ENCODE peak calls at places on chromosomes 6 and 20, in four cellular contexts. C is BE2C, U is fibroblast of pulmonary artery, M is upper lobe of right lung. R is an unnamed sample.

GRCh38 chr6:129446272-129446851 is 263.6 kb downstream of the ARHGAP18 start:
- DNase-seq in C (no peak), U (no peak), M (no peak), R (no peak)

GRCh38 chr6:133467982-133468380 is 226.8 kb downstream of the EYA4 start:
- DNase-seq in C (no peak), U (peak), M (no peak), R (no peak)

GRCh38 chr6:33710296-33711121 is 991 bp downstream of the UQCC2 start:
- DNase-seq in C (no peak), U (no peak), M (peak), R (no peak)

GRCh38 chr6:73285674-73286283 is 22.8 kb upstream of the KHDC1 start:
- DNase-seq in C (no peak), U (peak), M (no peak), R (no peak)

GRCh38 chr6:149060985-149061760 is 256.3 kb upstream of the TAB2 start:
- DNase-seq in C (peak), U (peak), M (no peak), R (no peak)

GRCh38 chr6:36545767-36546663 is 1.3 kb downstream of the STK38 start:
- DNase-seq in C (no peak), U (peak), M (no peak), R (no peak)

GRCh38 chr6:149560736-149561135 is 5.4 kb upstream of the GINM1 start:
- DNase-seq in C (peak), U (peak), M (no peak), R (no peak)

GRCh38 chr6:161141173-161141572 is 132.7 kb downstream of the AGPAT4 start:
- DNase-seq in C (no peak), U (peak), M (no peak), R (no peak)

GRCh38 chr6:120077489-120077888 is 727.9 kb upstream of the MAN1A1 start:
- DNase-seq in C (peak), U (peak), M (no peak), R (no peak)

GRCh38 chr6:136669299-136669699 is 119.1 kb upstream of the MAP7 start:
- DNase-seq in C (no peak), U (peak), M (no peak), R (no peak)

GRCh38 chr6:84618046-84618752 is 146.2 kb downstream of the TBX18 start:
- DNase-seq in C (no peak), U (peak), M (no peak), R (no peak)

GRCh38 chr6:30902709-30903108 is 5.3 kb upstream of the GTF2H4 start:
- DNase-seq in C (no peak), U (no peak), M (no peak), R (no peak)

GRCh38 chr6:134077301-134077700 is 24.9 kb upstream of the SLC2A12 start:
- DNase-seq in C (no peak), U (peak), M (no peak), R (no peak)

GRCh38 chr6:3287308-3287707 is 28.6 kb downstream of the PSMG4 start:
- DNase-seq in C (no peak), U (no peak), M (no peak), R (no peak)

GRCh38 chr6:142569676-142570075 is 267.9 kb downstream of the ADGRG6 start:
- DNase-seq in C (no peak), U (peak), M (no peak), R (no peak)

GRCh38 chr6:137989696-137990095 is 117.5 kb downstream of the PERP start:
- DNase-seq in C (no peak), U (no peak), M (no peak), R (no peak)

GRCh38 chr20:59526242-59527225 is 77.8 kb upstream of the PHACTR3 start:
- DNase-seq in C (no peak), U (peak), M (no peak), R (no peak)

GRCh38 chr20:16608265-16608636 is 35.0 kb upstream of the KIF16B start:
- DNase-seq in C (no peak), U (peak), M (no peak), R (no peak)

GRCh38 chr6:193773-194310 is 98.4 kb upstream of the DUSP22 start:
- DNase-seq in C (no peak), U (no peak), M (no peak), R (no peak)

GRCh38 chr6:13538084-13538483 is 36.3 kb upstream of the SIRT5 start:
- DNase-seq in C (no peak), U (peak), M (no peak), R (no peak)

GRCh38 chr6:151349651-151350270 is 41.6 kb downstream of the ZBTB2 start:
- DNase-seq in C (no peak), U (no peak), M (no peak), R (no peak)

GRCh38 chr20:62246872-62247652 is 8.7 kb downstream of the OSBPL2 start:
- DNase-seq in C (no peak), U (no peak), M (no peak), R (no peak)

GRCh38 chr6:119360262-119360915 is 10.8 kb upstream of the MAN1A1 start:
- DNase-seq in C (no peak), U (no peak), M (no peak), R (no peak)

GRCh38 chr6:109527989-109528388 is 45.0 kb upstream of the ZBTB24 start:
- DNase-seq in C (no peak), U (peak), M (no peak), R (no peak)
- TF ChIP-seq CTCF in C (peak), U (peak), M (no peak), R (peak)

DNA sequence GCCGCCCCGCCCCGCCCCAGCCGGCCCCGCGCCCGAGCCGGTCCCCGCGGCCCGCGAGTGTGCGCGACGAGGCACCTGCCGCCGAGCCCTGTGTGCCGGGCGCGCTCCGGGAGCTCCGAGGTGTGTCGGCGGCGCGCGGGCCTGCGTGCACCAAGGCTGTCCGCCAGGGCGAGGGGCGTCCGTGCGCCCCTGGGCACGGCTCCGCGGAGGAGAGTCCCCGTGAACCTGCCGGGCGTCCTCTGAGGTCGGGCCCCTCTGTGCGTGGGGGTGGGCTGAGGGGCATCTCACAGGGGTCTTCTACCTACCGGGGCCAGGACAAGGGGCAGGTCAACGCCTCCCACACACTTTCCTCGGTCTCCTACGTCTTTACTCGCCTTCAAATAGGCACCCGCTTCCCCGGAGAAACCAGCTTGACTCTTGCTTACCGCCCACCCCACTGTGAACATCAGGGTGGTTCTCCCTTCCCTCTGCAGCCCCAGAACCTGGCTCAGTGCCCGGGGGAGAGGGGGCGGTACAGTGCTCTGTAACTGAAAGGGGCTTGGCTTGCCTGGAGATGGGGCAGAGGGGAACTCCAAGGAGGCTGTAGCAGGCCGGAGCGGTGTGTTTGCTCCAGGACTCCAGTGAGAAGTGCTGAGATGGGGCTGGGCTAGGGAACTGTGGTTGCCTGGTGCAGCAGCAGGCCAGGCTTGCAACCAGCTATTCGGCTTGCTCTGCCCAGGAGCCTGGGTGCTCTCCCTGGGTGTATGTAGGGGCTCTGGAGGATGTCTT is at the start of gene SAMD10:
- DNase-seq in C (peak), U (no peak), M (peak), R (peak)
- TF ChIP-seq CTCF in C (peak), U (no peak), M (peak), R (peak)

DNA sequence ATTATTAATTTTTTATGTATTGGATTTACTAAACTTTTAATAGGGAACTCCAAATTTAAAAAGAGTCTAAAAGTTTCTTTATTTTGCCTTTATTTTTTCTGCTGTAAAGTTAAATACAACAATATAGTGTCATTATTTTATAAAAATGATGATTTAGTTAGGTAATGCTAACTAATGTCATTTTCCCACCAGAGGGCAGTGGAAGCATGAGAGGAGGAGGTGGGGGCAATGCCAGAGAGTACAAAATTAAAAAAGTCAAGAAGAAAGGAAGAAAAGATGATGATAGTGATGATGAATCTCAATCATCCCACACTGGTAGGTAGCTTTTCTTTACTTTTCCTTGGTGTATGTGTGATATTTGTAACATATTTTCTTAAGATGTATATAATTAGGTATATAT is 20.2 kb upstream of the FHL5 start:
- DNase-seq in C (peak), U (peak), M (no peak), R (no peak)
- TF ChIP-seq CTCF in C (peak), U (peak), M (peak), R (peak)

DNA sequence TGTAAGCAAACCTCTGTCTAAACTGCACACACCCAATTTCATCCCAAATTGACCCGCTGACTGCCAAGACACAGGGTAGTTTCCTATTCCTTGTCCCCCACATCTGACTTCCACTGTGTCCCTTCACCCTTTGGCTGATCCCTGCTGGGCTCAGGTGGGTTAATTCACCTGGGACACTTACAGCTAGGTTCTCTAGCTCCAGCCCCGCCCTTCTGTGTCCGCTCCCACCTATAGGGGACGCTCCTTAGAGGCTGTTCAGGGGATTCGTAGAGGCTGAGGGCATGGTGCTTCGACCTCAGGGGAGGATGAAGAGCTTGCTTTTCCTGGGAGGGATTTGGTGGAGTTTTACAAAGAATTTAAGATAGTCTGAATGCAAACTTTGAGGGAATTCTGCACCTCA is 4.0 kb upstream of the CD93 start:
- DNase-seq in C (no peak), U (no peak), M (no peak), R (no peak)
- TF ChIP-seq CTCF in C (no peak), U (no peak), M (no peak), R (peak)

R was measured in progenitor cell of endocrine pancreas.